ENCODE peak calls at places on chromosomes 16 and 17, in seven cellular contexts. Q, U, V, G, Z, M and K are unnamed samples.

GRCh38 chr17:64074704-64075484 is 54.5 kb upstream of the ICAM2 start:
- DNase-seq in G (no peak), Q (no peak), Z (peak), U (peak), M (peak), V (no peak), K (no peak)

GRCh38 chr16:25633549-25633948 is 58.2 kb upstream of the HS3ST4 start:
- DNase-seq in M (peak), Z (no peak), V (peak), U (no peak), G (no peak), Q (no peak), K (peak)

GRCh38 chr17:68719431-68719830 is 118.3 kb upstream of the FAM20A start:
- DNase-seq in M (no peak), Q (no peak), Z (no peak), U (no peak), V (no peak), G (no peak), K (no peak)

GRCh38 chr16:67277999-67278772 is 1.1 kb upstream of the PLEKHG4 start:
- DNase-seq in U (peak), Z (peak), M (no peak), G (no peak), Q (no peak), V (no peak), K (no peak)

GRCh38 chr17:81577278-81578000 is 25.3 kb upstream of the FAAP100 start:
- DNase-seq in Z (no peak), G (no peak), V (no peak), Q (peak), U (no peak), M (no peak), K (no peak)

GRCh38 chr16:81366316-81366932 is 51.7 kb downstream of the GAN start:
- DNase-seq in Z (peak), V (peak), Q (no peak), U (peak), G (peak), M (peak), K (no peak)

GRCh38 chr16:74771656-74772315 is 2.8 kb downstream of the FA2H start:
- DNase-seq in V (no peak), G (no peak), Z (no peak), U (no peak), M (no peak), Q (no peak), K (no peak)

GRCh38 chr16:54936086-54936978 is 5.7 kb downstream of the IRX5 start:
- DNase-seq in V (peak), G (peak), M (peak), U (no peak), Q (peak), Z (peak), K (no peak)

GRCh38 chr16:27692576-27692975 is 142.6 kb downstream of the KATNIP start:
- DNase-seq in U (no peak), Q (no peak), M (no peak), G (no peak), V (no peak), Z (no peak), K (no peak)

GRCh38 chr16:30585022-30585399 is 486 bp downstream of the ZNF785 start:
- DNase-seq in G (no peak), Q (peak), V (peak), Z (no peak), U (no peak), M (peak), K (peak)

GRCh38 chr16:24035127-24035842 is 199.5 kb downstream of the PRKCB start:
- DNase-seq in G (no peak), Q (no peak), U (no peak), V (no peak), M (peak), Z (no peak), K (no peak)

GRCh38 chr16:67181346-67181745 is 2.4 kb downstream of the MATCAP1 start:
- DNase-seq in U (peak), G (no peak), M (no peak), V (no peak), Q (no peak), Z (peak), K (no peak)

GRCh38 chr16:66309409-66309808 is 57.1 kb upstream of the CDH5 start:
- DNase-seq in Z (no peak), M (no peak), U (no peak), V (no peak), Q (no peak), G (no peak), K (no peak)

GRCh38 chr17:64003526-64004121 is 5.5 kb downstream of the PRR29 start:
- DNase-seq in Z (no peak), M (no peak), U (no peak), G (no peak), Q (peak), V (no peak), K (peak)

GRCh38 chr17:77916771-77917481 is 41.6 kb upstream of the TNRC6C start:
- DNase-seq in M (peak), Q (no peak), Z (no peak), G (no peak), U (no peak), V (no peak), K (no peak)
- H3K4ac ChIP-seq in M (no peak), Q (no peak), Z (no peak), G (no peak), U (no peak), V (no peak), K (no peak)

DNA sequence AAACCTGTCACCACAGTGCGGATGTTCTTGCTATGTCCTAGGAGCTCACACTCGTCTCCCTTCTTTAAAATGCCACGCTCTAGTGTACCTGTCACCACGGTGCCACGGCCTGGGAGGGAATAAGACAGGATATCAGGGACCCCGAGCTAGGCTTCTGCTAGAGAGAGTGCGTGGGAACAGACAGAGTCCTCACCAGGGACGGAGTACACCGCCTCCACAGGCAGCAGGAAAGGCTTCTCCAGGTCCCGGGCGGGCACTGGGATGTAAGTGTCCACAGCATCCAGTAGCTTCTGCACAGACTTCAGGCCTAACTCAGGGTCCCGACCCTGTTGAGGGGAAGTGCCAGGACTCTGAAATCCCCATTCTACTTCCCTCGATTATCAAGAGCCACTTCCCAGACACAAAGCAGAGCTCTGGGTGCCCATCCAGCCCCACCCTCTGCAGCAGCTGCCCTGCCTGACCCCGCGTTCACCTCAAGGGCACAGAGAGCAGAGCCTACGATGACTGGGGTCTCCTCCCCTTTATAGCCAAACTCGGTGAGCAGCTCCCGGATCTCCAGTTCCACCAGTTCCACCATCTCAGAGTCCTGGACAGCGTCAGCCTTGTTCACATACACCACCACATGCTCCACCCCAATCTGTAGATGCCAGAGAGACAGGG is 1.8 kb downstream of the TUFM start:
- DNase-seq in Q (no peak), U (no peak), Z (no peak), G (no peak), V (no peak), M (no peak), K (no peak)
- H3K4ac ChIP-seq in Q (no peak), U (no peak), Z (no peak), G (peak), V (no peak), M (peak), K (no peak)

GRCh38 chr16:59296002-59296401 is 561.9 kb upstream of the GOT2 start:
- DNase-seq in Z (peak), U (no peak), M (no peak), G (peak), V (peak), Q (no peak), K (no peak)
- H3K4ac ChIP-seq in Z (no peak), U (no peak), M (no peak), G (no peak), V (no peak), Q (no peak), K (no peak)

GRCh38 chr16:35182943-35183550 is 1723.6 kb downstream of the TP53TG3F start:
- DNase-seq in Z (no peak), G (no peak), M (no peak), V (no peak), Q (no peak), U (no peak), K (no peak)

GRCh38 chr16:35180970-35181369 is 1721.6 kb downstream of the TP53TG3F start:
- DNase-seq in M (no peak), V (no peak), Q (no peak), G (no peak), Z (no peak), U (no peak), K (no peak)

GRCh38 chr16:35182043-35182677 is 1722.7 kb downstream of the TP53TG3F start:
- DNase-seq in U (no peak), Q (no peak), M (no peak), Z (no peak), G (no peak), V (no peak), K (no peak)

GRCh38 chr16:35184356-35184870 is 1725.0 kb downstream of the TP53TG3F start:
- DNase-seq in U (no peak), G (no peak), Q (no peak), V (no peak), M (no peak), Z (no peak), K (no peak)

DNA sequence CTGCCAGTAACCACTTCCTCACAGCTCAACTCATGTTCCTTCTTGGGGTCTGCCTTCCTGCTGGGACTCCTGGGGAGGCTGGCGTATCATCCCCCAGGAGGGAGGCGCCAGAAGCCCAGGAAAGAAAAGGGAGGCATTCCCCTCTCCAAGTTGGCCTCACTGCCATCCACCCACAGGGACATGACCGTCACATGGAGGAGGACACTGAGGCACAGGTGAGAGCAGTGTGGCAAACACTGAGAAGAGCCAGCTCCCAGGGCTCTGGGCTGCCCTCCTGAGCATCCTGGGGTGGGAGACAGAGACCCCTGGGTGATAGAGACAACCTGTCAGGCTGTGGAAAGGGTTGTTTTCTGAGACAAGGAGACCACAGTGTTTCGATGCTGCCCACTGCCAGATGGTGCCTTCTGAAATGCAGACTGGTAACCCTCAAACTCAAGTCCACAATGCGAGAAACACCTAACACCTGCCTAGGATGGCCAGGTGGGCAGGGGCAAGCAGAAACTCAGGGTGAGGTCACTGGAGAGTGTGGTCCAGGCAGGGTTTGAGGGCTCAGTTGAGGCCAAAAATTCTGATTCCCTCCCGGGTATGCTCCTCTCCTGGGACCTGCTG is 1722.1 kb downstream of the TP53TG3F start:
- DNase-seq in V (no peak), M (no peak), G (no peak), U (no peak), Z (no peak), Q (no peak), K (no peak)
- H3K4ac ChIP-seq in V (no peak), M (no peak), G (no peak), U (no peak), Z (no peak), Q (no peak), K (no peak)

DNA sequence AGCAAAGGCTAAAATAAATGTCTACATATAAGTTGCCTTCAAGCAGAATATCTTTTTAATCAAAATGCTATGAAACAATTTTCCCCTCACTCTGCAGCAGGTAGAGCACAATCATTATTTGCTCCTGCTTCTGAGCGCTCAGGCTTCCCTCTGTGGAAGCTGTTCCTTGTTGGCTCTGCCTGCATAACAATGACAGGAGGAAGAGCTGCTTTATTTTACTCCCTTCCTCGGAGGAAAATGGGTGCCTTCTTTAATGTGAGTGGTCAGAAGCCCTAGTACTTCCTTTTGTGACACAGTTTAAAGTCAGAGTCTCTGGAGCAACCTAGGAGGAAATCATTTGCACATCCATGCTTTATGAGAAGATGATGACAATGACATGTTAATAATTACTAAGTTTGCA is 492.1 kb downstream of the CDH8 start:
- DNase-seq in M (no peak), V (peak), Z (no peak), Q (no peak), U (no peak), G (no peak), K (no peak)
- H3K4ac ChIP-seq in M (no peak), V (no peak), Z (no peak), Q (no peak), U (no peak), G (no peak), K (no peak)

GRCh38 chr17:7688808-7689316 is 585 bp downstream of the WRAP53 start:
- DNase-seq in V (no peak), G (no peak), Z (no peak), U (no peak), M (no peak), Q (no peak), K (no peak)
- H3K4ac ChIP-seq in V (no peak), G (no peak), Z (no peak), U (no peak), M (peak), Q (no peak), K (no peak)

DNA sequence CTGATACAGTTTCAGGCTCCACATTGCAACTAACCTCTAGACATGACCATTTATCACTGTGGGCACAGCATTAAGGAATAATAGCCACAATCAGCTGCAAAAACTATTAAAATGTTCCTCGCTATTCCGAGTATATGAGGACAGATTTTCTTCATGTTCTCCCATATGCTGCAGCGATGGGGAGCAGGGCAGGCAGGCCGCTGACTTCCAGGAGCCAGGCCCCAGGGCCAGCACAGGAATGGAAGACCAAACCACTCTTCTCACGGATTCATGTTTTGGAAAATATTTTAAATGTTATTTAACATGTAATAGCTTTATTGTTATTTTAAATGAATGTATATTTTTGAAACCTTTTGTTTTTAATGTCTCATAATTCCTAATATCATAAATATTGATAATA is 43.8 kb upstream of the ENDOV start:
- DNase-seq in Q (no peak), M (no peak), V (no peak), U (no peak), G (no peak), Z (no peak), K (no peak)
- H3K4ac ChIP-seq in Q (no peak), M (no peak), V (no peak), U (no peak), G (no peak), Z (no peak), K (no peak)

GRCh38 chr16:87042551-87043272 is 274.5 kb downstream of the C16orf95 start:
- DNase-seq in G (no peak), U (no peak), Z (no peak), V (no peak), M (no peak), Q (no peak), K (no peak)

GRCh38 chr16:87040169-87041117 is 276.7 kb downstream of the C16orf95 start:
- DNase-seq in V (no peak), Q (no peak), M (no peak), G (no peak), U (no peak), Z (no peak), K (no peak)

GRCh38 chr16:87043273-87044030 is 273.7 kb downstream of the C16orf95 start:
- DNase-seq in M (no peak), G (no peak), U (peak), Q (no peak), V (no peak), Z (no peak), K (no peak)

GRCh38 chr16:87041732-87042131 is 275.5 kb downstream of the C16orf95 start:
- DNase-seq in U (no peak), Z (no peak), G (no peak), Q (no peak), M (no peak), V (no peak), K (no peak)

DNA sequence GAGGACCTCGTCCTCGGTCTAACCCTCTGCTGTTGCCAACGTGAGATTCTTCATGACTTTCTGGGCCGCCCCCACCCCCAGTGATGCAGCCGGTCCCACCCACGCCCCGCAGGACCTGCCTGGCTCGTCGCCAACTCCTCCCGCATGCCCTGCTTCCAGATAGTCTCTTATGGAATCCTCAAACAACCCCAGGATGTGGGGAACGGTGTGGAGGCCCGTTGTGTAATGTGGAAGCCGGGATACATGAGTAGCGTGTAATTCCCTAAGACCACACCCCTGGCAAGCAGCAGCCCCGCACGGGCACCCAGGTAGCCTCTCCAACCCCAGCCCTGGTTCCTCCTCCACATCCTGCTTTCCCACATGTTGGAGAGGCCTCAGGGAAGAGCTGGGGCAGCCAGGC is 275.9 kb downstream of the C16orf95 start:
- DNase-seq in M (no peak), V (no peak), U (no peak), Q (no peak), Z (no peak), G (no peak), K (no peak)
- H3K4ac ChIP-seq in M (no peak), V (no peak), U (no peak), Q (no peak), Z (no peak), G (no peak), K (no peak)

GRCh38 chr17:75622071-75622470 is 11.2 kb upstream of the SMIM5 start:
- DNase-seq in Q (no peak), M (peak), Z (peak), U (peak), V (peak), G (no peak), K (no peak)
- H3K4ac ChIP-seq in Q (no peak), M (no peak), Z (no peak), U (no peak), V (no peak), G (no peak), K (no peak)

GRCh38 chr16:68408428-68408827 is 39.9 kb downstream of the SMPD3 start:
- DNase-seq in U (no peak), V (no peak), G (no peak), Q (no peak), M (no peak), Z (no peak), K (no peak)

GRCh38 chr16:68406458-68407041 is 41.8 kb downstream of the SMPD3 start:
- DNase-seq in G (no peak), V (no peak), M (peak), Q (no peak), U (peak), Z (peak), K (no peak)

GRCh38 chr16:68411086-68411485 is 37.2 kb downstream of the SMPD3 start:
- DNase-seq in U (no peak), G (no peak), V (no peak), Q (no peak), Z (no peak), M (no peak), K (no peak)

GRCh38 chr16:68412061-68412460 is 36.2 kb downstream of the SMPD3 start:
- DNase-seq in Z (no peak), Q (no peak), G (no peak), U (no peak), M (no peak), V (no peak), K (no peak)

GRCh38 chr16:68408967-68409366 is 39.3 kb downstream of the SMPD3 start:
- DNase-seq in G (peak), V (peak), Q (peak), M (peak), U (no peak), Z (no peak), K (peak)
- H3K4ac ChIP-seq in G (no peak), V (no peak), Q (no peak), M (no peak), U (no peak), Z (no peak), K (no peak)